ENCODE peak calls at places on chromosome 3, in six cellular contexts. U is CD4-positive, alpha-beta T cell; T is IMR-90; M is kidney; K is CD8-positive, alpha-beta T cell; D is body of pancreas. S is an unnamed sample.
A peak's percentile ranks its signal among the peaks of the same experiment; 100 is the strongest.

GRCh38 chr3:72446406-72447058 is 401.7 kb downstream of the SHQ1 start:
- DNase-seq in M (no peak), D (peak; percentile 29), K (no peak), U (no peak), T (peak; percentile 18), S (no peak)

GRCh38 chr3:20008646-20009045 is 3.4 kb downstream of the PP2D1 start:
- DNase-seq in M (no peak), K (no peak), D (no peak), T (no peak), U (no peak), S (no peak)

GRCh38 chr3:354433-354832 is 157.9 kb downstream of the CHL1 start:
- DNase-seq in K (no peak), T (peak; percentile 64), M (no peak), D (peak; percentile 42), U (no peak), S (peak; percentile 28)

GRCh38 chr3:46670891-46671427 is 22.5 kb downstream of the ALS2CL start:
- DNase-seq in T (no peak), D (peak; percentile 1), U (no peak), K (no peak), M (peak; percentile 36), S (peak; percentile 0)

GRCh38 chr3:21421096-21421495 is 329.9 kb downstream of the ZNF385D start:
- DNase-seq in M (peak; percentile 40), K (no peak), U (no peak), D (no peak), T (no peak), S (no peak)

GRCh38 chr3:181329024-181329423 is 339.5 kb upstream of the DNAJC19 start:
- DNase-seq in K (no peak), M (no peak), D (no peak), T (no peak), U (no peak), S (no peak)

GRCh38 chr3:157767602-157768001 is 264.4 kb upstream of the VEPH1 start:
- DNase-seq in D (no peak), K (no peak), U (no peak), T (no peak), M (no peak), S (no peak)

GRCh38 chr3:170992854-170993253 is 33.7 kb downstream of the SLC2A2 start:
- DNase-seq in D (no peak), M (no peak), T (peak; percentile 35), K (no peak), U (no peak), S (no peak)

GRCh38 chr3:107660316-107660976 is 137.7 kb downstream of the BBX start:
- DNase-seq in T (peak; percentile 77), K (no peak), U (no peak), M (no peak), D (no peak), S (peak; percentile 20)

GRCh38 chr3:28726840-28727239 is 378.2 kb upstream of the AZI2 start:
- DNase-seq in U (no peak), K (no peak), D (peak; percentile 78), T (no peak), M (no peak), S (peak; percentile 54)

GRCh38 chr3:161875483-161875882 is 378.9 kb downstream of the OTOL1 start:
- DNase-seq in U (no peak), M (no peak), K (no peak), D (no peak), T (no peak), S (no peak)

GRCh38 chr3:180980612-180981011 is 8.9 kb downstream of the DNAJC19 start:
- DNase-seq in M (no peak), K (no peak), U (no peak), D (no peak), T (peak; percentile 64), S (no peak)

GRCh38 chr3:14460342-14461005 is 58.1 kb downstream of the SLC6A6 start:
- DNase-seq in T (peak; percentile 93), U (no peak), D (peak; percentile 78), M (peak; percentile 94), K (no peak), S (no peak)

GRCh38 chr3:194421-194820 is 2.1 kb upstream of the CHL1 start:
- DNase-seq in M (no peak), D (no peak), T (no peak), U (no peak), K (no peak), S (no peak)

GRCh38 chr3:67123914-67124313 is 125.8 kb downstream of the KBTBD8 start:
- DNase-seq in U (no peak), T (no peak), D (no peak), K (no peak), M (no peak), S (peak; percentile 59)

GRCh38 chr3:124997303-124998246 is 58.2 kb downstream of the HEG1 start:
- DNase-seq in T (no peak), K (no peak), M (no peak), D (no peak), U (no peak), S (peak; percentile 49)

GRCh38 chr3:6119367-6119766 is 741.5 kb upstream of the GRM7 start:
- DNase-seq in K (no peak), U (no peak), D (no peak), T (no peak), M (no peak), S (no peak)

GRCh38 chr3:6120786-6121185 is 740.1 kb upstream of the GRM7 start:
- DNase-seq in T (no peak), D (no peak), K (no peak), M (no peak), U (no peak), S (no peak)

GRCh38 chr3:6125520-6125919 is 735.4 kb upstream of the GRM7 start:
- DNase-seq in T (no peak), K (no peak), M (no peak), U (no peak), D (peak; percentile 88), S (no peak)

GRCh38 chr3:6124875-6125274 is 736.0 kb upstream of the GRM7 start:
- DNase-seq in T (no peak), M (no peak), D (no peak), U (no peak), K (no peak), S (no peak)
- H3K9me3 ChIP-seq in T (peaks cover 3% of the 10 kb centered on the region), M (no peaks in the 10 kb centered on the region), D (no peaks in the 10 kb centered on the region), U (no peaks in the 10 kb centered on the region), K (no peaks in the 10 kb centered on the region), S (no peaks in the 10 kb centered on the region)

DNA sequence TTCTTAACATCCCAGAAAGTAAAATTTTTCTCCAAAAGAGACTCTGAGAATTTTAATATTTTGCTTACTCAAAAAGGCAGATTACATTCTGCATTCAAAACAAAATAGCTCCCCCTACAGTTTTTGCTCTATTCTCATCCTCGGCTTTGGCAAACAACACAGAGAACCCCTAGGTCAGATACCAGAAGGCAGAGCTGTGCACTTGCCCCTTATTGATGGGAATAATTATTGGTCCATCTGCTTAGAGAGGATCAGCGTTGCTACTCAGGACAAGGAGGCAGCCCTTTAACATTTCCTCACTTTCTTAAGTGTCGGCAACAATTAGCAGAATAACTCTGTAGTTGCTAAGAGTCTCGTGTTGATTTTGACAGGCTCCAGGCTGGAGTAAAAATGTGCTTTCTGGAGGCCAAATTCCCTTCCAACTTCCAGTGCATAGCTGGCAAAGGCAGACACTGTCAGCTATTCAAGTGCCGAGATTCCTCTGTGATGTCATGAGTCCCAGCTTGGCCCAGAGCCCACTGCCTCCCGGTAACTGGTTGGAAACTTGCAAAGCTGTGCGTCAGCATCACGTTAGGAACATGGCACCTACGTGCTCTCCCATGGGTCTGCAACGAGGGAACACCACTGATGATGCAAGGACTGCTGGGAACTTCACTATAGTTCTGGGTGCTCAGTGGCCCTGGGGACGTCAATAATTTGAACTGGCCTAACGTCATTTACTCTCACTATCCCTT is 482.7 kb upstream of the ADAMTS9 start:
- DNase-seq in M (peak; percentile 95), U (no peak), T (peak; percentile 85), D (peak; percentile 68), K (no peak), S (peak; percentile 77)
- TF ChIP-seq CTCF in M (peak; percentile 20), U (no peak), T (peak; percentile 26), D (peak; percentile 35), K (no peak), S (peak; percentile 74)

GRCh38 chr3:188453431-188454384 is 299.8 kb downstream of the LPP start:
- DNase-seq in U (no peak), K (no peak), D (no peak), M (no peak), T (no peak), S (no peak)

GRCh38 chr3:188455748-188456147 is 301.8 kb downstream of the LPP start:
- DNase-seq in D (no peak), K (no peak), M (no peak), U (no peak), T (peak; percentile 14), S (no peak)

DNA sequence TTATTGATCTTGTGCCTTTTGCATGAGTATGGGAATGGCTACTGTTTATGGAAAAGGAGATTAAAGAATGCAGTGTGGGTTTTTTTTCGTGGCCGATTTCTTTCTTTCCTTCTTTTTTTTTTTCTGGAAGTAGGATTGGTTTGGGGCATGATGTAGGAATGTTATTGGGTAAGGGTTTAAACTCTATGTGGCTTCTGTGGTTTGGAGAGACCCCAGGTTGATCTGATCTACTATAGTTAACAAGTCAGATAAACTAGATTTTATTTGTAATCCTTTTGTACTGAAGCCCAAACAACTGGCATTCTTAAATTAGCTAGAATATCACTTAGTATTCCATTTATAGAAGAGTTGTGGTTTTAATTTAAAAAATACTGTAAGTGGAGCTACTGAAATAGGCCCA is 304.8 kb downstream of the LPP start:
- DNase-seq in D (no peak), K (no peak), M (no peak), T (no peak), U (no peak), S (no peak)
- H3K9me3 ChIP-seq in D (no peaks in the 10 kb centered on the region), K (no peaks in the 10 kb centered on the region), M (no peaks in the 10 kb centered on the region), T (no peaks in the 10 kb centered on the region), U (no peaks in the 10 kb centered on the region), S (no peaks in the 10 kb centered on the region)

GRCh38 chr3:183284570-183284969 is 31.5 kb downstream of the B3GNT5 start:
- DNase-seq in D (no peak), T (no peak), M (no peak), K (no peak), U (no peak), S (no peak)
- TF ChIP-seq CTCF in D (no peak), T (no peak), M (no peak), K (no peak), U (no peak), S (no peak)

DNA sequence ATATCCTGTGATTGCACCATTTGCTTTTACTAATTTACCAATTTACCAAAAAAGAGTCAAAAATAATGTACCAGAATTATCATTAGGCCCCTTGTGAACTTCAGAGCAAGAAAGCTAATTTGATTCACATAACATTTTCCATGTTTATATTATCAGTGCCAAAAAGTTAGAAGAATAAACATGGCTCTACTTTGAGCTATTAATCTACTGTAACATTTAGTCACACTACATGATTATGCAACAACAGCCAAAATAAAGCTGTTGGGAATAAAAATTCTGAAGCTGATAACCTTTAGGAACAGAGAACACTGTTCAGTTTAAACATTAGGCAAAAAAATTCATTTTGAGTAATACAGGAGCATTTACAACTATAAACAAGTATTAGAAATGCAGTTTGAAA is 63.6 kb downstream of the PROS1 start:
- DNase-seq in T (no peak), U (no peak), M (no peak), D (no peak), K (no peak), S (no peak)
- H3K9me3 ChIP-seq in T (no peaks in the 10 kb centered on the region), U (no peaks in the 10 kb centered on the region), M (no peaks in the 10 kb centered on the region), D (no peaks in the 10 kb centered on the region), K (no peaks in the 10 kb centered on the region), S (no peaks in the 10 kb centered on the region)

S was measured in BE2C.